ENCODE peak calls at places on chromosomes 6 and 20, in four cellular contexts. Q is ovary, I is GM23338, U is PC-9. L is an unnamed sample.
A peak's percentile ranks its signal among the peaks of the same experiment; 100 is the strongest.

GRCh38 chr20:29878281-29878741 is 1379.2 kb upstream of the DEFB115 start:
- DNase-seq in Q (no peak), I (peak; percentile 24), U (peak; percentile 12), L (peak; percentile 19)

GRCh38 chr20:33915726-33916331 is 77.9 kb upstream of the RALY start:
- DNase-seq in U (peak; percentile 24), I (peak; percentile 65), Q (peak; percentile 58), L (peak; percentile 87)

GRCh38 chr20:50439539-50440453 is 70.4 kb upstream of the PTPN1 start:
- DNase-seq in Q (no peak), U (no peak), I (no peak), L (no peak)

GRCh38 chr6:121963826-121964225 is 435.6 kb upstream of the HSF2 start:
- DNase-seq in U (no peak), I (no peak), Q (no peak), L (no peak)

GRCh38 chr6:143843689-143844405 is 709 bp downstream of the LTV1 start:
- DNase-seq in I (no peak), Q (no peak), U (no peak), L (no peak)

GRCh38 chr6:125867483-125867935 is 76.7 kb downstream of the NCOA7 start:
- DNase-seq in U (peak; percentile 94), Q (no peak), I (peak; percentile 94), L (peak; percentile 42)

GRCh38 chr6:67393356-67393755 is 1241.7 kb upstream of the ADGRB3 start:
- DNase-seq in U (no peak), Q (no peak), I (no peak), L (no peak)

GRCh38 chr20:13515291-13515690 is 123.4 kb downstream of the TASP1 start:
- DNase-seq in U (no peak), Q (no peak), I (no peak), L (no peak)

GRCh38 chr6:37699138-37699766 is 1.6 kb upstream of the MDGA1 start:
- DNase-seq in I (no peak), Q (no peak), U (no peak), L (no peak)

GRCh38 chr20:35048739-35049138 is 43.9 kb downstream of the TRPC4AP start:
- DNase-seq in Q (no peak), I (no peak), U (no peak), L (no peak)

GRCh38 chr20:47187450-47188195 is 168.9 kb downstream of the ZMYND8 start:
- DNase-seq in I (no peak), Q (no peak), U (no peak), L (no peak)

GRCh38 chr6:40022867-40023266 is 88.6 kb upstream of the MOCS1 start:
- DNase-seq in U (no peak), I (no peak), Q (no peak), L (no peak)
- H3K27me3 ChIP-seq in U (peaks cover 4% of the 10 kb centered on the region), I (no peaks in the 10 kb centered on the region), Q (no peaks in the 10 kb centered on the region), L (no peaks in the 10 kb centered on the region)

GRCh38 chr6:31462026-31462963 is 35.6 kb upstream of the MICB start:
- DNase-seq in U (no peak), Q (no peak), I (no peak), L (no peak)
- H3K4me3 ChIP-seq in U (peak overlapping the region; percentile 59), Q (peak overlapping the region; percentile 25), I (peak overlapping the region; percentile 28), L (no peak overlapping the region)

GRCh38 chr6:137871299-137871698 is 4.2 kb downstream of the TNFAIP3 start:
- DNase-seq in Q (no peak), U (no peak), I (no peak), L (no peak)

GRCh38 chr6:137875606-137876005 is 8.5 kb downstream of the TNFAIP3 start:
- DNase-seq in U (no peak), Q (no peak), I (no peak), L (no peak)

GRCh38 chr6:137872071-137872470 is 5.0 kb downstream of the TNFAIP3 start:
- DNase-seq in Q (no peak), U (no peak), I (no peak), L (no peak)

GRCh38 chr6:137874204-137875001 is 7.3 kb downstream of the TNFAIP3 start:
- DNase-seq in Q (no peak), I (no peak), U (no peak), L (no peak)

GRCh38 chr6:137873273-137873762 is 6.3 kb downstream of the TNFAIP3 start:
- DNase-seq in I (peak; percentile 24), U (peak; percentile 46), Q (no peak), L (no peak)
- H3K36me3 ChIP-seq in I (peaks cover 4% of the 10 kb centered on the region), U (peaks cover 40% of the 10 kb centered on the region), Q (no peaks in the 10 kb centered on the region), L (no peaks in the 10 kb centered on the region)

DNA sequence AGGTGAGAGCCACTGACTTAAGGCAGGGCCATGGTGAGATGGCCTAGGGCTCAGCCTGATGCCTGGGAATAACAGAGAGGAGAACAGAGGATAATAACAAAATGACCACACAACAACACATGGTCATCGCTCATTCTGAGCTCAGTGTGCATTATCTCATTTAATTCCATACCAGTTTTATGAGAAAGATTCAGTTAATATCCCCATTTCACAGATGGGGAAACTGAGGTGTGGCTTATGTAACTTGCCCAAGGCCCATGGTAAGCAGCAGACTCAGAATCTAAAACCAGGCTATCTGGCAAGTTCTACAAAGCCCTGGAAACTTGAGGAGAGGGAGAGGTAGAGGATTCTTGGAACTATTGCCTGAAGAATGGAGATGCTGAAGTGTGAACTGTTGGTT is 200.9 kb upstream of the PMEPA1 start:
- DNase-seq in Q (no peak), I (no peak), U (no peak), L (no peak)
- H3K27me3 ChIP-seq in Q (no peaks in the 10 kb centered on the region), I (no peaks in the 10 kb centered on the region), U (no peaks in the 10 kb centered on the region), L (no peaks in the 10 kb centered on the region)

GRCh38 chr6:129606664-129607063 is 103.3 kb downstream of the ARHGAP18 start:
- DNase-seq in U (no peak), I (no peak), Q (no peak), L (no peak)
- H3K4me3 ChIP-seq in U (no peak overlapping the region), I (no peak overlapping the region), Q (no peak overlapping the region), L (no peak overlapping the region)

GRCh38 chr20:36890586-36890985 is 14.6 kb downstream of the TLDC2 start:
- DNase-seq in I (no peak), Q (no peak), U (no peak), L (no peak)
- H3K36me3 ChIP-seq in I (peaks cover 4% of the 10 kb centered on the region), Q (no peaks in the 10 kb centered on the region), U (no peaks in the 10 kb centered on the region), L (peaks cover 17% of the 10 kb centered on the region)

DNA sequence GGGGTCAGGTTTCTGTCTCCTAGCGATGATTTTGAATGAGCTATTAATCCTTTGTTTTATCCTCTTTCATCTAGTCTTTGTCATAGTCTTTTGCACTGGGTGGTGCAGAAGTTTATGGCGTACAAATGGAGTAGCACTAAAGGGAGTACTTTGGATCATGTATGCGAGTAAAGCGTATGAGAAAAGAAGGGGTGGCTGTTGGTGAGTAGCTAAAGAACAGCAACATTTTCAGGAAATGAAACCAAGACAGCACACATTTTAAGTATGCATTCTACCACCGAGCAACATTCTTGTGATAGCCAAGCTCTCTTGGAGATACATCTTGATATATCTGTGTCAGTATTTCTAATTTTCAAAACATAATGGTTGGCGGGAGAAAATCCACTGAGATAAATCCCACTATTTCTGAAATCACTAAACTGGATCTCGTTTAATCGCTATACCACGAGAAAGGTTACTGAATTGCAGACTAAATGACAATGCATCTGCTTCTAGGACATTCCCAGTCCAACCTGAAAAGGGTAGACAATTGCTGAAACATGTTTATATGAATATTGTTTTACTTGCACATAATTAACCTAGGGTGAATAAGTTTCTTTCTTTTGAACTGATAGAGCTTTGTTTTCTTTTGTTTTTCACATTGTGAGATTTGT is 196.1 kb downstream of the TRIM27 start:
- DNase-seq in Q (no peak), I (no peak), U (no peak), L (no peak)
- H3K27me3 ChIP-seq in Q (no peaks in the 10 kb centered on the region), I (peaks cover 51% of the 10 kb centered on the region), U (peaks cover 3% of the 10 kb centered on the region), L (peaks cover 34% of the 10 kb centered on the region)

GRCh38 chr6:34535646-34536045 is 20.5 kb downstream of the SPDEF start:
- DNase-seq in Q (no peak), U (no peak), I (no peak), L (peak; percentile 53)
- H3K4me3 ChIP-seq in Q (no peak overlapping the region), U (no peak overlapping the region), I (no peak overlapping the region), L (no peak overlapping the region)